ENCODE peak calls at places on chromosome 12, in four cellular contexts. I is cardiac muscle cell, L is lung, J is hepatocyte. D is an unnamed sample.

GRCh38 chr12:1319215-1319614 is 275.2 kb downstream of the FBXL14 start:
- DNase-seq in I (no peak), L (no peak), J (no peak), D (no peak)

GRCh38 chr12:79301181-79301580 is 389.6 kb downstream of the PAWR start:
- DNase-seq in I (no peak), J (no peak), L (no peak), D (no peak)

GRCh38 chr12:109192358-109192757 is 76.0 kb downstream of the ACACB start:
- DNase-seq in I (no peak), J (no peak), L (no peak), D (no peak)

GRCh38 chr12:20220339-20220738 is 148.0 kb upstream of the PDE3A start:
- DNase-seq in J (peak; percentile 5), L (no peak), I (no peak), D (no peak)

GRCh38 chr12:90679674-90680073 is 275.3 kb downstream of the CCER1 start:
- DNase-seq in L (no peak), I (no peak), J (no peak), D (no peak)

GRCh38 chr12:3004655-3005565 is 45.7 kb downstream of the TEAD4 start:
- DNase-seq in L (no peak), J (no peak), I (peak; percentile 47), D (no peak)

GRCh38 chr12:75812341-75813018 is 219.1 kb downstream of the PHLDA1 start:
- DNase-seq in I (no peak), L (no peak), J (peak; percentile 8), D (no peak)

GRCh38 chr12:124720687-124721500 is 142.8 kb downstream of the SCARB1 start:
- DNase-seq in I (no peak), L (no peak), J (peak; percentile 67), D (peak; percentile 68)

GRCh38 chr12:64746663-64747062 is 12.5 kb downstream of the GNS start:
- DNase-seq in I (no peak), L (no peak), J (no peak), D (no peak)

GRCh38 chr12:25130741-25131188 is 64.2 kb downstream of the DNAI7 start:
- DNase-seq in J (peak; percentile 66), L (no peak), I (peak; percentile 50), D (no peak)

DNA sequence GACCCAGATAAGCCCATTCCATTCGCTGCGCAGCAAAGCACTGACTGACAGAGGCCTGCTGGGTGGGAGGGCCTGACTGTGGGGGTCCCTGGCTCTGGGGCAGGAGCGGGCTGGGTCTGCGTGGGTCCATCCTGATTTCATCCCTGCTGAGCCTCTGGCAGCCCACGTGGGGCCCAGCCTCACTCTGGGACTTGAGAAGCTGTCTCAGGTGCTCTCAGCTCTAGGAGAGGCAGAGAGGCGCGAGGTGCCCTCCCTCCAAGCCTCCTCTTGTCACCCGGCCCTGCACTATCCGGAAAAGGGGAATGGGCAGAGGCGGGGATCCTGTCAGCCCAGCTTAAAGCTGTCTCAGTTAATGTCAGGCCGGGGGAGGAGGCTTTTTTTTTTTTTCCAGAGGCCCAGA is 907 bp downstream of the ABCB9 start:
- DNase-seq in I (no peak), J (no peak), L (no peak), D (no peak)
- H3K4me3 ChIP-seq in I (peak overlapping the region; percentile 58), J (no peak overlapping the region), L (no peak overlapping the region), D (peak overlapping the region; percentile 60)

GRCh38 chr12:26630546-26631027 is 202.4 kb downstream of the ITPR2 start:
- DNase-seq in L (no peak), I (no peak), J (peak; percentile 50), D (no peak)
- H3K4me3 ChIP-seq in L (no peak overlapping the region), I (no peak overlapping the region), J (no peak overlapping the region), D (no peak overlapping the region)

DNA sequence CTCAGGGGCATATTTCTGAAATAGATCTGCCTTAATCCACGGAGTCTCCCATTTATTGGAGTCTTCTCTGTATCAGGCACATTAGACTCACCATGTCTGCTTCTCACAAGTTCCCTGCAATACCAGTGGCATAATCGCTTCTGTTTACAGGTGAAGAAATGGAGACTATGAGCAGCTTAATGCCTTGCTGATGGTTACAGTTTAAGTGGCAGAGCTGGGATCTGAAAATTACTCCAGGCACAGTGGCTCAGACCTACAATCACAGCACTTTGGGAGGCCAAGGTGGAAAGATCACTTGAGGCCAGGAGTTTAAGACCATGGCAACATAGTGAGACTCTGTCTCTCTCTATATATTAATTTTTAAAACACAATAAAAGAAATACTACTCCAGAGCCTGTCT is 7.3 kb upstream of the RIC8B start:
- DNase-seq in I (no peak), J (no peak), L (no peak), D (no peak)
- H3K4me3 ChIP-seq in I (no peak overlapping the region), J (no peak overlapping the region), L (no peak overlapping the region), D (no peak overlapping the region)

DNA sequence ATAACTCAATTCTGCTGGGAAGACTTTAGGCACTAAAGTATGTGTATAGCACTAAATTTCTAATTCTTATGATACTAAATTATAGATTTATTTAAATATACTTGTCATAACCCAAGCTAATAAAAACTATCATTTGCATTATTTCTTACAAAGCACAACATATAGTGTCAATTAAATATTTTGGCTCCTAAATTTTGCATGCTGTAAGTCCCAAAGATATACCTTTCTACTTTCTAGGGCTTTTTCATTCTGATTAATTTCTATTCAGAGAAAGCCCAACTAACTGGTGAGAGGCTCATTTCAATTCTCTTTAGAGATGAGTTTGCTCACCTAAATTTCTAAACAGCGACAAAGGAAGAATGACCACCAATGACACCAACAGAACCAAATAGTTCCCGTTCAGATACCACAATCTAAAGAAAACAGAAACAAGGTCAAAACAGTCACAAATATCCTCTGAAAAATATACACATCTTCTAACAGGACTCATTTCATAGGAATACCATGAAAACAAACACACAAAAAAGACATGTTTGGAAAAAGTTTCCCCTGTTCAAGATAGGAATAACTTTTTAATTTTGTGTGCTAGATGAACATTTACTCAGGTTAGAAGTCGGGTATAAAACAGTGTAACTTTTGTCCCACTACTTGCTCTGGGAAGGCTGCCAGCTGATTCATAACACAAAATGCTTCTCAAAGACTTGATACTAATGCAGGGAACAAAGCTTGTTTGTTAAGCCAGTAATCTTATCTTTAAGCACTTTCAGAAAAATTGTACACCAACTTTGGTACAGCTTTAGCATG is 7.6 kb downstream of the SLC38A2 start:
- DNase-seq in I (no peak), L (peak; percentile 52), J (peak; percentile 42), D (no peak)
- H3K4me3 ChIP-seq in I (no peak overlapping the region), L (no peak overlapping the region), J (no peak overlapping the region), D (no peak overlapping the region)

D was measured in heart right ventricle.